ENCODE peak calls at places on chromosomes 13 and 19, in seven cellular contexts. B is colonic mucosa, P is left lung, U is lung, F is neuronal stem cell, X is tibial nerve, M is adrenal gland. K is an unnamed sample.

GRCh38 chr13:102873653-102874052 is 27.8 kb downstream of the ERCC5 start:
- DNase-seq in B (no peak), F (no peak), P (no peak), X (no peak), M (no peak), U (no peak), K (no peak)

GRCh38 chr13:83350569-83350968 is 531.7 kb downstream of the SLITRK1 start:
- DNase-seq in F (no peak), U (no peak), B (no peak), P (no peak), X (no peak), M (no peak), K (no peak)

GRCh38 chr13:83121904-83122303 is 760.4 kb downstream of the SLITRK1 start:
- DNase-seq in U (no peak), F (no peak), B (no peak), M (no peak), X (no peak), P (no peak), K (no peak)

GRCh38 chr19:3142292-3142670 is 6.4 kb downstream of the GNA15 start:
- DNase-seq in X (no peak), M (no peak), P (no peak), U (no peak), F (no peak), B (no peak), K (no peak)

GRCh38 chr19:48502720-48503018 is 9.0 kb downstream of the LMTK3 start:
- DNase-seq in M (peak; percentile 20), X (no peak), U (no peak), B (no peak), P (no peak), F (no peak), K (no peak)

GRCh38 chr13:31982540-31982939 is 49.0 kb upstream of the FRY start:
- DNase-seq in F (no peak), U (peak; percentile 75), M (peak; percentile 42), P (peak; percentile 89), B (peak; percentile 54), X (peak; percentile 72), K (peak; percentile 81)

GRCh38 chr19:46441775-46442332 is 13.1 kb upstream of the PNMA8C start:
- DNase-seq in X (no peak), P (no peak), B (no peak), M (no peak), U (no peak), F (no peak), K (no peak)

GRCh38 chr19:58568731-58569130 is 4.4 kb downstream of the MZF1 start:
- DNase-seq in X (no peak), B (peak; percentile 16), M (peak; percentile 17), U (no peak), F (no peak), P (no peak), K (no peak)

GRCh38 chr13:31629085-31629785 is 110.1 kb upstream of the RXFP2 start:
- DNase-seq in F (no peak), P (no peak), U (no peak), M (no peak), B (no peak), X (no peak), K (no peak)

GRCh38 chr13:99374994-99375805 is 68.0 kb upstream of the GPR183 start:
- DNase-seq in U (no peak), B (peak; percentile 37), M (no peak), F (no peak), X (no peak), P (peak; percentile 70), K (no peak)

GRCh38 chr13:35891486-35891885 is 239.7 kb downstream of the DCLK1 start:
- DNase-seq in X (no peak), U (peak; percentile 11), B (no peak), M (no peak), F (no peak), P (no peak), K (no peak)

GRCh38 chr19:28456708-28457320 is 756.1 kb downstream of the UQCRFS1 start:
- DNase-seq in B (no peak), M (no peak), F (no peak), U (no peak), X (no peak), P (no peak), K (no peak)

GRCh38 chr13:30743319-30744055 is 8.1 kb downstream of the ALOX5AP start:
- DNase-seq in M (no peak), B (peak; percentile 35), U (peak; percentile 44), F (no peak), X (peak; percentile 63), P (no peak), K (no peak)

GRCh38 chr19:48651682-48652046 is 5.7 kb upstream of the CA11 start:
- DNase-seq in P (no peak), U (no peak), F (no peak), M (no peak), B (no peak), X (no peak), K (no peak)

GRCh38 chr19:58129284-58129683 is 21.3 kb downstream of the ZNF329 start:
- DNase-seq in M (no peak), P (no peak), F (no peak), X (no peak), B (no peak), U (no peak), K (no peak)

GRCh38 chr19:15911599-15912237 is 13.8 kb upstream of the CYP4F2 start:
- DNase-seq in M (no peak), P (no peak), X (no peak), U (no peak), B (no peak), F (no peak), K (no peak)

DNA sequence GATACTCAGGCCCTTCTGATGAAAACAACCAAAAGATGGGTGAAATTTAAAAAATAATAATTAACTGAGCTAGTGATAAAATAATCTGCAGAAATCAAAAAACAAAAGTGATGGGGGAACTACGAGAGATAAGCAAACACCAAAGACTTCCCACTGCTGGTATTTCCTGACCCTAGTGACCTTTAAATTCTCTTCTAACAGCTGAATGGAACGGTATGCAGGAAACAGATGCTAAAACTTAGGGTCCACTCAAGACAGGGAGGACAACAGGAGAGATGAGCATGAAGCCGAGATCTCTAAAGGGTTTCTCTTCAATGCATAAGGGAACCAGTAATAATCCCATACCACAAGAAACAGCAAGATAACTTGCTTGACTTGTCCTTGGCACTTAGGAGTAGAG is 50.8 kb downstream of the USP12 start:
- DNase-seq in M (no peak), F (no peak), B (no peak), U (no peak), X (no peak), P (no peak), K (no peak)
- H3K9me3 ChIP-seq in M (no peaks in the 10 kb centered on the region), F (peaks cover 55% of the 10 kb centered on the region), B (no peaks in the 10 kb centered on the region), U (no peaks in the 10 kb centered on the region), X (peaks cover 6% of the 10 kb centered on the region), P (no peaks in the 10 kb centered on the region), K (no peaks in the 10 kb centered on the region)

GRCh38 chr19:22600690-22601648 is 33.2 kb upstream of the ZNF492 start:
- DNase-seq in U (peak; percentile 24), F (no peak), M (no peak), B (no peak), P (no peak), X (no peak), K (peak; percentile 41)
- H3K9me3 ChIP-seq in U (no peaks in the 10 kb centered on the region), F (no peaks in the 10 kb centered on the region), M (no peaks in the 10 kb centered on the region), B (no peaks in the 10 kb centered on the region), P (no peaks in the 10 kb centered on the region), X (peaks cover 26% of the 10 kb centered on the region), K (no peaks in the 10 kb centered on the region)

DNA sequence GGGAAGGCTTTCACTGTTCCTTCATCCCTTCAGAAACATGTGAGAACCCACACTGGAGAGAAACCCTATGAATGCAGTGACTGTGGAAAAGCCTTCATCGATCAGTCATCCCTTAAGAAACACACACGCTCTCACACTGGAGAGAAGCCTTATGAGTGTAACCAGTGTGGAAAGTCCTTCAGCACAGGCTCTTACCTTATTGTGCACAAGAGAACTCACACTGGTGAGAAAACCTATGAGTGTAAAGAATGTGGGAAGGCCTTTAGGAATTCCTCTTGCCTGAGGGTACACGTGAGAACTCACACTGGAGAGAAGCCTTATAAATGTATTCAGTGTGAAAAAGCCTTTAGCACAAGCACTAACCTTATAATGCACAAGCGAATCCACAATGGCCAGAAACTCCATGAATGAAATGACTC is 18.6 kb downstream of the ZNF177 start:
- DNase-seq in P (no peak), M (no peak), B (no peak), U (no peak), X (no peak), F (no peak), K (no peak)
- H3K9me3 ChIP-seq in P (peaks cover 21% of the 10 kb centered on the region), M (peaks cover 11% of the 10 kb centered on the region), B (peaks cover 6% of the 10 kb centered on the region), U (peaks cover 80% of the 10 kb centered on the region), X (peaks cover 100% of the 10 kb centered on the region), F (peaks cover 92% of the 10 kb centered on the region), K (peaks cover 100% of the 10 kb centered on the region)

DNA sequence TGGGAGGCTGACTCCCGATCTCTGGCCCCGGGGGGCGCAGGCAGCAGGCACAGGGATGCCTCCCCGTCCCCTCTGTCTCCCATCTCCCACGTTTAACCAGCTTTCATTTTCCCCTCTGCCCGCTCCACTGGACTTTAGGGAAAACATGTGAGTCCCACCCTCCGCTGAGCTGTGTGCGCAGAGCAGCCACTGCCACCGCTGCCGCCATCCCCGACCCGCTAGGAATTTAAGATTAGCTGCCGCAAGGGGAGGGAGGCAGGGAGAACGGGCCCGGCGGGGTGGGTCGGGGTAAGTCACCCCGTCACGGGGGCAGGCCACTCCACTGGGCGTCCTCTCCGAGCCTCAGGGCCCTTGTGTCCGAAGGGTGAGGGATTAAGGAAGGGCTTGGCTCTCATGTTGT is 15.5 kb downstream of the KCNN1 start:
- DNase-seq in M (no peak), F (no peak), P (no peak), U (no peak), B (no peak), X (no peak), K (no peak)
- H3K9me3 ChIP-seq in M (no peaks in the 10 kb centered on the region), F (no peaks in the 10 kb centered on the region), P (no peaks in the 10 kb centered on the region), U (no peaks in the 10 kb centered on the region), B (no peaks in the 10 kb centered on the region), X (no peaks in the 10 kb centered on the region), K (no peaks in the 10 kb centered on the region)

GRCh38 chr19:51593138-51593890 is 22.2 kb downstream of the ZNF175 start:
- DNase-seq in M (no peak), F (no peak), P (no peak), B (no peak), X (no peak), U (no peak), K (no peak)

GRCh38 chr19:51595776-51596175 is 24.7 kb downstream of the ZNF175 start:
- DNase-seq in F (no peak), M (no peak), P (no peak), B (no peak), X (no peak), U (no peak), K (no peak)

GRCh38 chr19:51595190-51595589 is 24.1 kb downstream of the ZNF175 start:
- DNase-seq in F (no peak), U (no peak), B (no peak), X (no peak), M (no peak), P (no peak), K (no peak)

GRCh38 chr19:51594774-51595109 is 23.7 kb downstream of the ZNF175 start:
- DNase-seq in M (no peak), U (no peak), F (peak; percentile 15), P (no peak), B (no peak), X (no peak), K (no peak)

GRCh38 chr19:51593969-51594773 is 23.1 kb downstream of the ZNF175 start:
- DNase-seq in B (peak; percentile 99), M (peak; percentile 99), X (peak; percentile 92), U (peak; percentile 98), F (peak; percentile 95), P (peak; percentile 99), K (peak; percentile 91)
- H3K9me3 ChIP-seq in B (no peaks in the 10 kb centered on the region), M (no peaks in the 10 kb centered on the region), X (no peaks in the 10 kb centered on the region), U (no peaks in the 10 kb centered on the region), F (no peaks in the 10 kb centered on the region), P (no peaks in the 10 kb centered on the region), K (no peaks in the 10 kb centered on the region)